ENCODE peak calls at places on chromosomes 1 and 21, in eight cellular contexts. One of them, this sample, is unnamed.

GRCh38 chr1:228513244-228513900 is 26.2 kb downstream of the RNF187 start:
- DNase-seq in lower lobe of right lung: no peak
- DNase-seq in HAP-1: no peak
- DNase-seq in HT-29: no peak
- DNase-seq in Jurkat, Clone E6-1: peak
- DNase-seq in kidney: no peak
- DNase-seq in GM13977: no peak
- DNase-seq in ascending aorta: peak
- DNase-seq in this sample: no peak

GRCh38 chr1:43653339-43653738 is 3.4 kb downstream of the KDM4A start:
- DNase-seq in lower lobe of right lung: no peak
- DNase-seq in HAP-1: peak
- DNase-seq in HT-29: peak
- DNase-seq in Jurkat, Clone E6-1: peak
- DNase-seq in kidney: no peak
- DNase-seq in GM13977: no peak
- DNase-seq in ascending aorta: no peak
- DNase-seq in this sample: peak

GRCh38 chr1:110677526-110677925 is 2.8 kb upstream of the KCNA3 start:
- DNase-seq in lower lobe of right lung: no peak
- DNase-seq in HAP-1: no peak
- DNase-seq in HT-29: no peak
- DNase-seq in Jurkat, Clone E6-1: no peak
- DNase-seq in kidney: no peak
- DNase-seq in GM13977: no peak
- DNase-seq in ascending aorta: no peak
- DNase-seq in this sample: no peak

GRCh38 chr1:194069168-194069830 is 882.9 kb upstream of the B3GALT2 start:
- DNase-seq in lower lobe of right lung: peak
- DNase-seq in HAP-1: no peak
- DNase-seq in HT-29: no peak
- DNase-seq in Jurkat, Clone E6-1: no peak
- DNase-seq in kidney: no peak
- DNase-seq in GM13977: no peak
- DNase-seq in ascending aorta: no peak
- DNase-seq in this sample: no peak

GRCh38 chr1:96834986-96835385 is 113.4 kb downstream of the PTBP2 start:
- DNase-seq in lower lobe of right lung: no peak
- DNase-seq in HAP-1: no peak
- DNase-seq in HT-29: no peak
- DNase-seq in Jurkat, Clone E6-1: no peak
- DNase-seq in kidney: no peak
- DNase-seq in GM13977: no peak
- DNase-seq in ascending aorta: no peak
- DNase-seq in this sample: no peak

GRCh38 chr1:85122169-85122568 is 73.9 kb upstream of the MCOLN3 start:
- DNase-seq in lower lobe of right lung: no peak
- DNase-seq in HAP-1: no peak
- DNase-seq in HT-29: no peak
- DNase-seq in Jurkat, Clone E6-1: no peak
- DNase-seq in kidney: no peak
- DNase-seq in GM13977: no peak
- DNase-seq in ascending aorta: no peak
- DNase-seq in this sample: no peak

GRCh38 chr1:62989497-62989896 is 205.6 kb downstream of the ATG4C start:
- DNase-seq in lower lobe of right lung: no peak
- DNase-seq in HAP-1: peak
- DNase-seq in HT-29: no peak
- DNase-seq in Jurkat, Clone E6-1: no peak
- DNase-seq in kidney: no peak
- DNase-seq in GM13977: no peak
- DNase-seq in ascending aorta: no peak
- DNase-seq in this sample: no peak

GRCh38 chr21:45073301-45074047 is 906 bp upstream of the ADARB1 start:
- DNase-seq in lower lobe of right lung: no peak
- DNase-seq in HAP-1: peak
- DNase-seq in HT-29: peak
- DNase-seq in Jurkat, Clone E6-1: no peak
- DNase-seq in kidney: peak
- DNase-seq in GM13977: peak
- DNase-seq in ascending aorta: peak
- DNase-seq in this sample: peak

GRCh38 chr1:28466226-28466778 is 39.5 kb upstream of the RCC1 start:
- DNase-seq in lower lobe of right lung: no peak
- DNase-seq in HAP-1: no peak
- DNase-seq in HT-29: no peak
- DNase-seq in Jurkat, Clone E6-1: peak
- DNase-seq in kidney: no peak
- DNase-seq in GM13977: no peak
- DNase-seq in ascending aorta: no peak
- DNase-seq in this sample: no peak

GRCh38 chr1:239805888-239806772 is 285.6 kb upstream of the FMN2 start:
- DNase-seq in lower lobe of right lung: no peak
- DNase-seq in HAP-1: no peak
- DNase-seq in HT-29: no peak
- DNase-seq in Jurkat, Clone E6-1: no peak
- DNase-seq in kidney: no peak
- DNase-seq in GM13977: no peak
- DNase-seq in ascending aorta: no peak
- DNase-seq in this sample: no peak

GRCh38 chr1:169049258-169049936 is 57.1 kb upstream of the ATP1B1 start:
- DNase-seq in lower lobe of right lung: no peak
- DNase-seq in HAP-1: no peak
- DNase-seq in HT-29: no peak
- DNase-seq in Jurkat, Clone E6-1: no peak
- DNase-seq in kidney: no peak
- DNase-seq in GM13977: no peak
- DNase-seq in ascending aorta: no peak
- DNase-seq in this sample: no peak

GRCh38 chr21:44697811-44698734 is 1.1 kb downstream of the KRTAP10-12 start:
- DNase-seq in lower lobe of right lung: no peak
- DNase-seq in HAP-1: no peak
- DNase-seq in HT-29: no peak
- DNase-seq in Jurkat, Clone E6-1: no peak
- DNase-seq in kidney: peak
- DNase-seq in GM13977: peak
- DNase-seq in ascending aorta: peak
- DNase-seq in this sample: no peak

GRCh38 chr21:33543505-33544129 is 779 bp downstream of the SON start:
- DNase-seq in lower lobe of right lung: peak
- DNase-seq in HAP-1: peak
- DNase-seq in HT-29: no peak
- DNase-seq in Jurkat, Clone E6-1: no peak
- DNase-seq in kidney: peak
- DNase-seq in GM13977: peak
- DNase-seq in ascending aorta: peak
- DNase-seq in this sample: peak

GRCh38 chr1:94552071-94552586 is 10.6 kb upstream of the F3 start:
- DNase-seq in lower lobe of right lung: peak
- DNase-seq in HAP-1: no peak
- DNase-seq in HT-29: no peak
- DNase-seq in Jurkat, Clone E6-1: no peak
- DNase-seq in kidney: no peak
- DNase-seq in GM13977: no peak
- DNase-seq in ascending aorta: no peak
- DNase-seq in this sample: peak

GRCh38 chr1:30895942-30896660 is 12.5 kb downstream of the SDC3 start:
- DNase-seq in lower lobe of right lung: no peak
- DNase-seq in HAP-1: no peak
- DNase-seq in HT-29: no peak
- DNase-seq in Jurkat, Clone E6-1: no peak
- DNase-seq in kidney: no peak
- DNase-seq in GM13977: no peak
- DNase-seq in ascending aorta: no peak
- DNase-seq in this sample: no peak

GRCh38 chr1:49226758-49227157 is 450.1 kb upstream of the BEND5 start:
- DNase-seq in lower lobe of right lung: no peak
- DNase-seq in HAP-1: no peak
- DNase-seq in HT-29: no peak
- DNase-seq in Jurkat, Clone E6-1: no peak
- DNase-seq in kidney: no peak
- DNase-seq in GM13977: no peak
- DNase-seq in ascending aorta: no peak
- DNase-seq in this sample: no peak

GRCh38 chr1:1048765-1049164 is 25.3 kb downstream of the RNF223 start:
- DNase-seq in lower lobe of right lung: no peak
- DNase-seq in HAP-1: no peak
- DNase-seq in HT-29: peak
- DNase-seq in Jurkat, Clone E6-1: no peak
- DNase-seq in kidney: no peak
- DNase-seq in GM13977: no peak
- DNase-seq in ascending aorta: no peak
- DNase-seq in this sample: no peak

GRCh38 chr1:164813781-164814180 is 254.8 kb downstream of the PBX1 start:
- DNase-seq in lower lobe of right lung: no peak
- DNase-seq in HAP-1: no peak
- DNase-seq in HT-29: no peak
- DNase-seq in Jurkat, Clone E6-1: no peak
- DNase-seq in kidney: no peak
- DNase-seq in GM13977: no peak
- DNase-seq in ascending aorta: no peak
- DNase-seq in this sample: no peak

GRCh38 chr1:173360478-173361063 is 116.6 kb upstream of the PRDX6 start:
- DNase-seq in lower lobe of right lung: no peak
- DNase-seq in HAP-1: no peak
- DNase-seq in HT-29: no peak
- DNase-seq in Jurkat, Clone E6-1: no peak
- DNase-seq in kidney: no peak
- DNase-seq in GM13977: no peak
- DNase-seq in ascending aorta: no peak
- DNase-seq in this sample: no peak

GRCh38 chr1:101291562-101292035 is 54.8 kb downstream of the S1PR1 start:
- DNase-seq in lower lobe of right lung: no peak
- DNase-seq in HAP-1: no peak
- DNase-seq in HT-29: no peak
- DNase-seq in Jurkat, Clone E6-1: peak
- DNase-seq in kidney: no peak
- DNase-seq in GM13977: peak
- DNase-seq in ascending aorta: no peak
- DNase-seq in this sample: peak

GRCh38 chr1:200867018-200867811 is 5.6 kb upstream of the GPR25 start:
- DNase-seq in lower lobe of right lung: no peak
- DNase-seq in HAP-1: no peak
- DNase-seq in HT-29: no peak
- DNase-seq in Jurkat, Clone E6-1: no peak
- DNase-seq in kidney: no peak
- DNase-seq in GM13977: peak
- DNase-seq in ascending aorta: no peak
- DNase-seq in this sample: no peak

GRCh38 chr1:115077286-115077983 is 11.9 kb downstream of the TSPAN2 start:
- DNase-seq in lower lobe of right lung: no peak
- DNase-seq in HAP-1: no peak
- DNase-seq in HT-29: no peak
- DNase-seq in Jurkat, Clone E6-1: no peak
- DNase-seq in kidney: no peak
- DNase-seq in GM13977: no peak
- DNase-seq in ascending aorta: no peak
- DNase-seq in this sample: no peak

GRCh38 chr21:26409735-26410134 is 163.4 kb downstream of the CYYR1 start:
- DNase-seq in lower lobe of right lung: no peak
- DNase-seq in HAP-1: no peak
- DNase-seq in HT-29: no peak
- DNase-seq in Jurkat, Clone E6-1: no peak
- DNase-seq in kidney: no peak
- DNase-seq in GM13977: no peak
- DNase-seq in ascending aorta: no peak
- DNase-seq in this sample: no peak

GRCh38 chr1:170562644-170563338 is 30.8 kb downstream of the GORAB start:
- DNase-seq in lower lobe of right lung: peak
- DNase-seq in HAP-1: peak
- DNase-seq in HT-29: peak
- DNase-seq in Jurkat, Clone E6-1: peak
- DNase-seq in kidney: peak
- DNase-seq in GM13977: peak
- DNase-seq in ascending aorta: peak
- DNase-seq in this sample: peak

GRCh38 chr1:220386494-220387195 is 114.4 kb upstream of the RAB3GAP2 start:
- DNase-seq in lower lobe of right lung: no peak
- DNase-seq in HAP-1: no peak
- DNase-seq in HT-29: no peak
- DNase-seq in Jurkat, Clone E6-1: no peak
- DNase-seq in kidney: no peak
- DNase-seq in GM13977: no peak
- DNase-seq in ascending aorta: no peak
- DNase-seq in this sample: no peak

This sample was measured in SW480.